ENCODE peak calls at places on chromosomes 11 and 22, in nine cellular contexts. One of them, this sample, is unnamed.

GRCh38 chr11:131423715-131424114 is 53.3 kb downstream of the NTM start:
- DNase-seq in EL: peak
- DNase-seq in T-cell: no peak
- DNase-seq in body of pancreas: no peak
- DNase-seq in MCF 10A: no peak
- DNase-seq in activated CD4-positive, alpha-beta T cell treated with anti-CD3 and anti-CD28 coated beads for 4 hours: no peak
- DNase-seq in activated CD4-positive, CD25-positive, alpha-beta regulatory T cell treated with anti-CD3 and anti-CD28 coated beads, Interleukin-2, amount 50 U/mL, for 72 hours: no peak
- DNase-seq in mesenteric fat pad: no peak
- DNase-seq in AML-193: no peak
- DNase-seq in this sample: no peak

GRCh38 chr11:35099278-35100018 is 39.5 kb upstream of the CD44 start:
- DNase-seq in EL: peak
- DNase-seq in T-cell: no peak
- DNase-seq in body of pancreas: no peak
- DNase-seq in MCF 10A: peak
- DNase-seq in activated CD4-positive, alpha-beta T cell treated with anti-CD3 and anti-CD28 coated beads for 4 hours: no peak
- DNase-seq in activated CD4-positive, CD25-positive, alpha-beta regulatory T cell treated with anti-CD3 and anti-CD28 coated beads, Interleukin-2, amount 50 U/mL, for 72 hours: no peak
- DNase-seq in mesenteric fat pad: no peak
- DNase-seq in AML-193: no peak
- DNase-seq in this sample: no peak

GRCh38 chr22:30004101-30004500 is 76.2 kb upstream of the HORMAD2 start:
- DNase-seq in EL: no peak
- DNase-seq in T-cell: no peak
- DNase-seq in body of pancreas: no peak
- DNase-seq in MCF 10A: no peak
- DNase-seq in activated CD4-positive, alpha-beta T cell treated with anti-CD3 and anti-CD28 coated beads for 4 hours: no peak
- DNase-seq in activated CD4-positive, CD25-positive, alpha-beta regulatory T cell treated with anti-CD3 and anti-CD28 coated beads, Interleukin-2, amount 50 U/mL, for 72 hours: no peak
- DNase-seq in mesenteric fat pad: no peak
- DNase-seq in AML-193: no peak
- DNase-seq in this sample: peak

GRCh38 chr11:1649021-1649420 is 19.4 kb downstream of the KRTAP5-5 start:
- DNase-seq in EL: no peak
- DNase-seq in T-cell: no peak
- DNase-seq in body of pancreas: no peak
- DNase-seq in MCF 10A: no peak
- DNase-seq in activated CD4-positive, alpha-beta T cell treated with anti-CD3 and anti-CD28 coated beads for 4 hours: no peak
- DNase-seq in activated CD4-positive, CD25-positive, alpha-beta regulatory T cell treated with anti-CD3 and anti-CD28 coated beads, Interleukin-2, amount 50 U/mL, for 72 hours: peak
- DNase-seq in mesenteric fat pad: no peak
- DNase-seq in AML-193: no peak
- DNase-seq in this sample: no peak

GRCh38 chr11:16982809-16983208 is 31.4 kb downstream of the PLEKHA7 start:
- DNase-seq in EL: no peak
- DNase-seq in T-cell: no peak
- DNase-seq in body of pancreas: no peak
- DNase-seq in MCF 10A: no peak
- DNase-seq in activated CD4-positive, alpha-beta T cell treated with anti-CD3 and anti-CD28 coated beads for 4 hours: no peak
- DNase-seq in activated CD4-positive, CD25-positive, alpha-beta regulatory T cell treated with anti-CD3 and anti-CD28 coated beads, Interleukin-2, amount 50 U/mL, for 72 hours: no peak
- DNase-seq in mesenteric fat pad: no peak
- DNase-seq in AML-193: no peak
- DNase-seq in this sample: no peak

GRCh38 chr11:61507962-61508824 is at the start of gene LRRC10B:
- DNase-seq in EL: peak
- DNase-seq in T-cell: no peak
- DNase-seq in body of pancreas: peak
- DNase-seq in MCF 10A: no peak
- DNase-seq in activated CD4-positive, alpha-beta T cell treated with anti-CD3 and anti-CD28 coated beads for 4 hours: peak
- DNase-seq in activated CD4-positive, CD25-positive, alpha-beta regulatory T cell treated with anti-CD3 and anti-CD28 coated beads, Interleukin-2, amount 50 U/mL, for 72 hours: peak
- DNase-seq in mesenteric fat pad: no peak
- DNase-seq in AML-193: no peak
- DNase-seq in this sample: no peak

GRCh38 chr22:25815561-25815960 is 73.6 kb downstream of the MYO18B start:
- DNase-seq in EL: no peak
- DNase-seq in T-cell: no peak
- DNase-seq in body of pancreas: no peak
- DNase-seq in MCF 10A: no peak
- DNase-seq in activated CD4-positive, alpha-beta T cell treated with anti-CD3 and anti-CD28 coated beads for 4 hours: no peak
- DNase-seq in activated CD4-positive, CD25-positive, alpha-beta regulatory T cell treated with anti-CD3 and anti-CD28 coated beads, Interleukin-2, amount 50 U/mL, for 72 hours: no peak
- DNase-seq in mesenteric fat pad: no peak
- DNase-seq in AML-193: no peak
- DNase-seq in this sample: no peak

GRCh38 chr11:93871521-93871920 is 21.1 kb upstream of the VSTM5 start:
- DNase-seq in EL: no peak
- DNase-seq in T-cell: no peak
- DNase-seq in body of pancreas: no peak
- DNase-seq in MCF 10A: no peak
- DNase-seq in activated CD4-positive, alpha-beta T cell treated with anti-CD3 and anti-CD28 coated beads for 4 hours: no peak
- DNase-seq in activated CD4-positive, CD25-positive, alpha-beta regulatory T cell treated with anti-CD3 and anti-CD28 coated beads, Interleukin-2, amount 50 U/mL, for 72 hours: no peak
- DNase-seq in mesenteric fat pad: no peak
- DNase-seq in AML-193: no peak
- DNase-seq in this sample: no peak

GRCh38 chr22:42364641-42365336 is 67.4 kb downstream of the NFAM1 start:
- DNase-seq in EL: peak
- DNase-seq in T-cell: no peak
- DNase-seq in body of pancreas: no peak
- DNase-seq in MCF 10A: no peak
- DNase-seq in activated CD4-positive, alpha-beta T cell treated with anti-CD3 and anti-CD28 coated beads for 4 hours: no peak
- DNase-seq in activated CD4-positive, CD25-positive, alpha-beta regulatory T cell treated with anti-CD3 and anti-CD28 coated beads, Interleukin-2, amount 50 U/mL, for 72 hours: no peak
- DNase-seq in mesenteric fat pad: no peak
- DNase-seq in AML-193: no peak
- DNase-seq in this sample: no peak

GRCh38 chr22:23804781-23805291 is 18.1 kb downstream of the SMARCB1 start:
- DNase-seq in EL: no peak
- DNase-seq in T-cell: no peak
- DNase-seq in body of pancreas: no peak
- DNase-seq in MCF 10A: no peak
- DNase-seq in activated CD4-positive, alpha-beta T cell treated with anti-CD3 and anti-CD28 coated beads for 4 hours: no peak
- DNase-seq in activated CD4-positive, CD25-positive, alpha-beta regulatory T cell treated with anti-CD3 and anti-CD28 coated beads, Interleukin-2, amount 50 U/mL, for 72 hours: no peak
- DNase-seq in mesenteric fat pad: no peak
- DNase-seq in AML-193: no peak
- DNase-seq in this sample: no peak

GRCh38 chr11:113384551-113384950 is 3.0 kb upstream of the ANKK1 start:
- DNase-seq in EL: peak
- DNase-seq in T-cell: no peak
- DNase-seq in body of pancreas: no peak
- DNase-seq in MCF 10A: peak
- DNase-seq in activated CD4-positive, alpha-beta T cell treated with anti-CD3 and anti-CD28 coated beads for 4 hours: no peak
- DNase-seq in activated CD4-positive, CD25-positive, alpha-beta regulatory T cell treated with anti-CD3 and anti-CD28 coated beads, Interleukin-2, amount 50 U/mL, for 72 hours: no peak
- DNase-seq in mesenteric fat pad: no peak
- DNase-seq in AML-193: no peak
- DNase-seq in this sample: no peak

GRCh38 chr11:35237860-35238715 is 99.1 kb downstream of the CD44 start:
- DNase-seq in EL: peak
- DNase-seq in T-cell: peak
- DNase-seq in body of pancreas: peak
- DNase-seq in MCF 10A: peak
- DNase-seq in activated CD4-positive, alpha-beta T cell treated with anti-CD3 and anti-CD28 coated beads for 4 hours: peak
- DNase-seq in activated CD4-positive, CD25-positive, alpha-beta regulatory T cell treated with anti-CD3 and anti-CD28 coated beads, Interleukin-2, amount 50 U/mL, for 72 hours: peak
- DNase-seq in mesenteric fat pad: no peak
- DNase-seq in AML-193: peak
- DNase-seq in this sample: peak